ENCODE peak calls at places on chromosomes 7 and 10, in five cellular contexts. M, W, N, D and Z are unnamed samples. For H3K27me3, the result is how much of the 10 kb centered on the place peaks cover.

GRCh38 chr10:127346604-127347003 is 150.2 kb upstream of the INSYN2A start:
- DNase-seq in M (no peak), W (no peak), N (no peak), D (no peak), Z (no peak)

GRCh38 chr7:40301486-40302065 is 166.8 kb downstream of the SUGCT start:
- DNase-seq in M (no peak), W (no peak), N (no peak), D (no peak), Z (no peak)

GRCh38 chr10:45001382-45002148 is 842 bp downstream of the ZNF22 start:
- DNase-seq in M (peak), W (peak), N (peak), D (no peak), Z (peak)

GRCh38 chr10:72171175-72171630 is 44.6 kb upstream of the ANAPC16 start:
- DNase-seq in M (peak), W (peak), N (peak), D (no peak), Z (no peak)

GRCh38 chr10:132990684-132991545 is 48.5 kb upstream of the CFAP46 start:
- DNase-seq in M (no peak), W (no peak), N (no peak), D (no peak), Z (no peak)

GRCh38 chr10:113108180-113108835 is 158.3 kb downstream of the TCF7L2 start:
- DNase-seq in M (no peak), W (no peak), N (no peak), D (peak), Z (no peak)

GRCh38 chr7:18337425-18337824 is 158.1 kb upstream of the HDAC9 start:
- DNase-seq in M (no peak), W (no peak), N (no peak), D (no peak), Z (no peak)

GRCh38 chr7:17155529-17155928 is 142.9 kb upstream of the AHR start:
- DNase-seq in M (no peak), W (no peak), N (no peak), D (no peak), Z (no peak)

GRCh38 chr10:126634915-126635314 is 35.6 kb downstream of the C10orf90 start:
- DNase-seq in M (no peak), W (no peak), N (no peak), D (no peak), Z (peak)

GRCh38 chr10:68047088-68047487 is 28.0 kb downstream of the HERC4 start:
- DNase-seq in M (no peak), W (no peak), N (no peak), D (no peak), Z (no peak)

GRCh38 chr10:89591111-89591795 is 53.8 kb downstream of the PANK1 start:
- DNase-seq in M (no peak), W (no peak), N (no peak), D (no peak), Z (no peak)

GRCh38 chr10:123301077-123301875 is 147.1 kb downstream of the BUB3 start:
- DNase-seq in M (no peak), W (peak), N (no peak), D (no peak), Z (no peak)

GRCh38 chr10:59304521-59305097 is 57.7 kb downstream of the FAM13C start:
- DNase-seq in M (no peak), W (no peak), N (no peak), D (no peak), Z (no peak)

GRCh38 chr10:14740684-14741247 is 33.9 kb downstream of the FAM107B start:
- DNase-seq in M (no peak), W (no peak), N (no peak), D (no peak), Z (no peak)

GRCh38 chr7:55569797-55570196 is 2.5 kb downstream of the VOPP1 start:
- DNase-seq in M (no peak), W (no peak), N (no peak), D (no peak), Z (no peak)

GRCh38 chr7:156473476-156474240 is 166.9 kb upstream of the RNF32 start:
- DNase-seq in M (no peak), W (peak), N (peak), D (peak), Z (peak)

GRCh38 chr7:137996386-137996851 is 5.5 kb downstream of the CREB3L2 start:
- DNase-seq in M (no peak), W (peak), N (no peak), D (no peak), Z (no peak)

GRCh38 chr10:1150638-1150955 is 94.4 kb downstream of the WDR37 start:
- DNase-seq in M (no peak), W (no peak), N (no peak), D (peak), Z (no peak)

GRCh38 chr10:55449981-55450380 is 649.0 kb upstream of the PCDH15 start:
- DNase-seq in M (no peak), W (no peak), N (no peak), D (no peak), Z (no peak)

GRCh38 chr10:125868372-125868975 is 12.6 kb downstream of the DHX32 start:
- DNase-seq in M (no peak), W (peak), N (peak), D (no peak), Z (no peak)

DNA sequence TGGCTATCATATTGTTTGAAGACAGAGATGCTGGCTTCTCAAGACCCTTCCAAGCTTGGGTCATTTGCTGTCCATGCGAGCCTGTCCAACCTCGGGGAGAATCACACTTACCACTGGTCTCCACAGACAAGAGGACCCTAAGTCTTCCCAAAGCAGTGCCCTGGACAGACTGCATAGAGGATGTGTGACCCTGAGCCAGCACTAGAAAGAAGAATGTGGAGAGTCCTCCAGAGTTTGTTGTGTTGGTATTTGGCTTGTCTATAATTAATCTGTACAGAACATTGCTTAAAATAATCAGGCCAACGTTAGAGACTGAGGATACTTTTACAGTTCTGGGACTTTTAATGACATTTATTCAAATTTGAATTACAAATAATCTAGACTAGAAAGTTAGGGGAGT is 212.7 kb downstream of the TMEM178B start:
- DNase-seq in M (no peak), W (no peak), N (no peak), D (no peak), Z (no peak)
- H3K27me3 ChIP-seq in M (under half), W (under half), N (under half), D (under half), Z (under half)

DNA sequence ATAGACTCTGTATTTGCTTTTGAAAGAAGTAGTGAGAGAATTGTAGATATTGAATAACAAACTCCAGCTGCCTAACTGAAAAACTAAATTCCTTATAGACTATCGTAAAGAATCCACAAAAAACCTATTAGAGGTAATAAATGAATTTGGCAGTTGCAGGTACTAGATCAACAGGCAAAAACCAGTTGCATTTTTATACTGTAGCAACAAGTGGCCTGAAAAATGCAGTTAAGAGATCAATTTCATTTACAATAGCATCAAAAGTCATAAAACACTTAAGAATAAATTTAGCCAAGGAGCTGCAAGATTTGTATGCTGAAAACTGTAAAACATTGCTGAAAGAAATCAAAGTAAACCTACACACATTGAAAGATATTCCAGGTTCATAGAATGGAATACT is 70.3 kb downstream of the GALNT11 start:
- DNase-seq in M (no peak), W (no peak), N (no peak), D (no peak), Z (no peak)
- H3K27ac ChIP-seq in M (no peak), W (no peak), N (no peak), D (no peak), Z (no peak)

GRCh38 chr7:101363734-101364374 is 1.2 kb downstream of the COL26A1 start:
- DNase-seq in M (no peak), W (peak), N (peak), D (peak), Z (peak)

GRCh38 chr7:101365956-101366355 is 3.3 kb downstream of the COL26A1 start:
- DNase-seq in M (no peak), W (no peak), N (no peak), D (no peak), Z (no peak)

GRCh38 chr7:101363196-101363733 is 590 bp downstream of the COL26A1 start:
- DNase-seq in M (no peak), W (no peak), N (no peak), D (no peak), Z (no peak)

GRCh38 chr7:101367676-101368075 is 5.0 kb downstream of the COL26A1 start:
- DNase-seq in M (no peak), W (no peak), N (no peak), D (no peak), Z (no peak)

DNA sequence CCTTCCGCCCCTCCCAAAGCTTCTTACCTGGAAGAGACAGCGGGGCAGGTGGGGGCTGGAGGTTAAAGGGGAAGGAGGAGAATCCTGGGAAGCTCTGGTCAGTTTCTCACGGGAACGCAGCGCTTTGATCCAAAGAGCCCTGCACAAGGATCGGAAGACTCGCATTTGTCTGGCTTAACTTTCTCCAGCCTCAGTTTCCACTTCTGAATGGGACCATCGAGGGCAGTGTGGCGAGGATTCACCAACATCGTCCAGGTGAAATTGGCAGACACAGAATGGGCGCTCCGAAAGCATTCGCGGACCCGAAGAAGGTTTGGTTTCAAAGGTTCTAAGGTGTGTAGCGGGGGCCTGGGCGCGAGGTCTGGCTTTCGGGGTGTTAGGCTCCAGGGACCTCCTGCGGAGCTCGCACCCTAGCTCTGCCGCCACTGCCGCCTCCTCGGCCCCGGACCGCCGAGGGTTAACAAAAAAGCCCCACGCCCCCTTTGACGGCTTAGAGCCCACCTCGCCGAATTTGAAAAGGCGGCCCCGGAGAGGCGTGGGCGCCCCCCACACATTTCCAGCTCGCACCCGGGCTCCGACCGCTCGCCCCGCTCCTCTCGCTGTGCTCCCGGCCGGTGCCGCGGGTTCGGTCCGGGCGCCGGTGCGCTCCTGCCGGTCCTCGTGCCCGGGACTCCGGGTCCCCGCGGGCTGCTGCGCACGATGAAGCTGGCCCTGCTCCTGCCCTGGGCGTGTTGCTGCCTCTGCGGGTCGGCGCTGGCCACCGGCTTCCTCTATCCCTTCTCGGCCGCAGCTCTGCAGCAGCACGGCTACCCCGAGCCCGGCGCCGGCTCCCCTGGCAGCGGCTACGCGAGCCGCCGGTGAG is at the start of gene COL26A1:
- DNase-seq in M (no peak), W (peak), N (no peak), D (peak), Z (peak)
- H3K4me3 ChIP-seq in M (no peak), W (peak), N (peak), D (peak), Z (peak)

GRCh38 chr7:101517304-101517703 is 111.8 kb downstream of the MYL10 start:
- DNase-seq in M (no peak), W (no peak), N (no peak), D (no peak), Z (no peak)

GRCh38 chr7:101519324-101520017 is 109.6 kb downstream of the MYL10 start:
- DNase-seq in M (no peak), W (peak), N (no peak), D (no peak), Z (no peak)

GRCh38 chr7:101518348-101518747 is 110.7 kb downstream of the MYL10 start:
- DNase-seq in M (no peak), W (peak), N (no peak), D (no peak), Z (peak)

GRCh38 chr7:101521430-101521925 is 107.6 kb downstream of the MYL10 start:
- DNase-seq in M (no peak), W (no peak), N (no peak), D (no peak), Z (no peak)

GRCh38 chr7:101516849-101517248 is 112.2 kb downstream of the MYL10 start:
- DNase-seq in M (no peak), W (no peak), N (no peak), D (no peak), Z (no peak)
- H3K27me3 ChIP-seq in M (under half), W (under half), N (under half), D (under half), Z (under half)

GRCh38 chr10:48294431-48294830 is 12.0 kb upstream of the MAPK8 start:
- DNase-seq in M (no peak), W (no peak), N (no peak), D (no peak), Z (no peak)

GRCh38 chr10:48300556-48300955 is 5.9 kb upstream of the MAPK8 start:
- DNase-seq in M (no peak), W (no peak), N (no peak), D (no peak), Z (no peak)

GRCh38 chr10:48299066-48299465 is 7.4 kb upstream of the MAPK8 start:
- DNase-seq in M (no peak), W (no peak), N (no peak), D (no peak), Z (no peak)

GRCh38 chr10:48292616-48293015 is 13.9 kb upstream of the MAPK8 start:
- DNase-seq in M (no peak), W (no peak), N (no peak), D (no peak), Z (no peak)

GRCh38 chr10:48296699-48297098 is 9.8 kb upstream of the MAPK8 start:
- DNase-seq in M (no peak), W (no peak), N (no peak), D (no peak), Z (no peak)
- H3K27ac ChIP-seq in M (no peak), W (no peak), N (no peak), D (no peak), Z (peak)

DNA sequence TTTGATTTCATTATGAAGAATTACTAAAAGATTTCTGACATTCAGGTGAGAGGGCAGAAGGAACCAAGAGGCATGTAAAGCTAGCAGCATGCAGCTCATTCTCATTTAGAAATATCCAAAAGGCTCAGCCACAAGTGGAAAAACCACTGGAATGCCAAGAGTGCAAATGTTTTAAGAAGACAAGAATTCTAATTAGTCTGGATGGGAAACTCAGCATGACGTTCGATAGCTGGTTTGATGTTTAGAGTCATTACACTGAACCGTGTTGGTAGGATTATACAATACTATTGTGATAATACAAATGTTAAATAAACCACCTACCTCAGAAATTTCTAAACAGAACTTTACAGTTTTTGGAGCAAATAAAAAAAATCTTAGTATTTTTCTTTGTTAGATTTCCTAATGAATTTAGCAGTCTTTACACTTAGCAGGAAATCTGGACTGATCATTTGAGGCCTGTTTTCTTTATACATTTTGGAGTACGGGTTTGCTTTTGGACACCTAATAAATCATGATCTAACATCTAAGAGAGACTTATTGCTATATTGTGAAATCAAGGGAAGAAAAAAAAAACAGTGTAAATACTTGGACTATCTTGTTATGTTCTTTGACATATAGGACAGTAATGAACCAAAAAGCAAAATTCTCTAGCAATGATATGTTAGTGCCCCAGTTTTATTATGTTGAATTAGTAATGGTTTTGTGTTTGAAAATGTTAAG is 353.9 kb upstream of the SEMA3A start:
- DNase-seq in M (no peak), W (peak), N (no peak), D (no peak), Z (no peak)
- H3K4me3 ChIP-seq in M (no peak), W (no peak), N (no peak), D (no peak), Z (no peak)

GRCh38 chr10:100714566-100714950 is 30.8 kb upstream of the PAX2 start:
- DNase-seq in M (no peak), W (no peak), N (no peak), D (no peak), Z (no peak)

GRCh38 chr10:100715101-100715444 is 30.3 kb upstream of the PAX2 start:
- DNase-seq in M (no peak), W (no peak), N (no peak), D (no peak), Z (no peak)

GRCh38 chr10:100715445-100716385 is 29.7 kb upstream of the PAX2 start:
- DNase-seq in M (no peak), W (no peak), N (no peak), D (peak), Z (no peak)

GRCh38 chr10:100713049-100713858 is 32.1 kb upstream of the PAX2 start:
- DNase-seq in M (no peak), W (no peak), N (no peak), D (peak), Z (no peak)

GRCh38 chr10:100713859-100714565 is 31.4 kb upstream of the PAX2 start:
- DNase-seq in M (no peak), W (no peak), N (no peak), D (no peak), Z (no peak)
- H3K27me3 ChIP-seq in M (half or more), W (under half), N (under half), D (half or more), Z (under half)